ENCODE peak calls at places on chromosomes 1 and 21, in ten cellular contexts. U, N, I, S, O, C, Q, Y, L and E are unnamed samples.

GRCh38 chr1:68141079-68141800 is 90.8 kb upstream of the DIRAS3 start:
- DNase-seq in C (peak), Q (no peak), Y (no peak), O (peak), I (no peak), S (no peak), L (no peak), N (peak), U (no peak), E (no peak)

GRCh38 chr1:27727126-27727525 is 1.4 kb downstream of the FAM76A start:
- DNase-seq in Q (no peak), I (no peak), O (peak), U (no peak), N (peak), C (no peak), Y (no peak), S (no peak), L (no peak), E (no peak)

GRCh38 chr1:97603776-97604175 is 317.1 kb downstream of the DPYD start:
- DNase-seq in Y (no peak), I (no peak), O (no peak), S (no peak), L (no peak), C (no peak), U (no peak), N (peak), Q (peak), E (no peak)

GRCh38 chr1:207867136-207868081 is 43.5 kb downstream of the CD34 start:
- DNase-seq in U (no peak), L (peak), I (peak), Q (no peak), C (no peak), O (peak), S (peak), N (no peak), Y (peak), E (no peak)

GRCh38 chr21:40732998-40733397 is 114.0 kb downstream of the DSCAM start:
- DNase-seq in N (no peak), O (no peak), S (no peak), L (no peak), C (no peak), I (no peak), Q (no peak), Y (no peak), U (no peak), E (no peak)

GRCh38 chr1:189751311-189751710 is 726.4 kb downstream of the BRINP3 start:
- DNase-seq in S (no peak), I (no peak), C (no peak), Q (no peak), Y (no peak), O (no peak), N (peak), U (no peak), L (no peak), E (no peak)

GRCh38 chr1:160091666-160092223 is 6.7 kb downstream of the IGSF8 start:
- DNase-seq in S (peak), I (no peak), O (no peak), Y (no peak), N (no peak), Q (no peak), C (no peak), U (no peak), L (no peak), E (no peak)

GRCh38 chr1:12168451-12169160 is 1.8 kb downstream of the TNFRSF1B start:
- DNase-seq in Y (no peak), C (no peak), U (no peak), L (no peak), I (no peak), O (no peak), Q (no peak), S (no peak), N (no peak), E (no peak)

GRCh38 chr1:21669287-21670058 is at the start of gene RAP1GAP:
- DNase-seq in I (no peak), N (no peak), C (no peak), L (no peak), Q (no peak), O (peak), S (peak), Y (no peak), U (peak), E (no peak)

GRCh38 chr1:209829716-209830115 is 1.9 kb downstream of the UTP25 start:
- DNase-seq in I (no peak), Y (no peak), Q (no peak), N (no peak), C (no peak), S (no peak), O (peak), U (no peak), L (no peak), E (no peak)

GRCh38 chr1:5575396-5576110 is 416.7 kb downstream of the NPHP4 start:
- DNase-seq in S (no peak), I (no peak), U (no peak), Y (no peak), O (no peak), C (no peak), L (no peak), Q (no peak), N (no peak), E (no peak)

GRCh38 chr1:3066826-3067225 is 2.2 kb upstream of the PRDM16 start:
- DNase-seq in N (no peak), O (no peak), I (no peak), Q (no peak), U (no peak), C (no peak), L (no peak), Y (peak), S (peak), E (no peak)

GRCh38 chr1:150567341-150567716 is 12.1 kb downstream of the MCL1 start:
- DNase-seq in U (peak), O (peak), C (no peak), L (no peak), I (peak), Q (no peak), N (no peak), Y (no peak), S (peak), E (no peak)

GRCh38 chr21:45607021-45607921 is 36.3 kb upstream of the PCBP3 start:
- DNase-seq in O (no peak), C (no peak), I (no peak), N (peak), Y (no peak), S (peak), Q (no peak), L (no peak), U (peak), E (no peak)

GRCh38 chr1:74731399-74732052 is 1.3 kb downstream of the CRYZ start:
- DNase-seq in S (no peak), O (peak), C (no peak), I (no peak), L (no peak), Y (no peak), N (peak), U (no peak), Q (no peak), E (no peak)

GRCh38 chr1:106746448-106747085 is 309.9 kb upstream of the PRMT6 start:
- DNase-seq in O (no peak), I (no peak), C (peak), S (no peak), Q (no peak), U (no peak), L (no peak), Y (no peak), N (peak), E (no peak)

GRCh38 chr1:67570473-67571143 is 114.4 kb upstream of the GADD45A start:
- DNase-seq in C (no peak), O (peak), L (no peak), U (no peak), Y (no peak), S (no peak), Q (peak), N (peak), I (no peak), E (peak)

GRCh38 chr1:154198756-154199562 is 7.1 kb upstream of the TPM3 start:
- DNase-seq in L (peak), I (peak), N (peak), U (peak), Q (no peak), O (peak), S (no peak), C (peak), Y (no peak), E (no peak)

GRCh38 chr1:90989990-90990389 is 31.8 kb downstream of the ZNF644 start:
- DNase-seq in N (no peak), Y (no peak), C (no peak), L (no peak), S (no peak), Q (no peak), I (no peak), O (no peak), U (no peak), E (no peak)

GRCh38 chr21:37207441-37208009 is 59.6 kb downstream of the VPS26C start:
- DNase-seq in L (no peak), C (no peak), S (no peak), O (peak), N (peak), Q (no peak), I (no peak), Y (no peak), U (no peak), E (no peak)

GRCh38 chr1:226296911-226297310 is 12.1 kb downstream of the LIN9 start:
- DNase-seq in Y (no peak), S (no peak), Q (no peak), C (no peak), O (no peak), I (no peak), N (no peak), L (no peak), U (no peak), E (no peak)

GRCh38 chr1:111126354-111126753 is 13.5 kb downstream of the DRAM2 start:
- DNase-seq in N (no peak), L (no peak), Q (no peak), U (no peak), O (no peak), I (no peak), C (no peak), Y (no peak), S (no peak), E (no peak)

GRCh38 chr1:201013991-201014815 is 9.3 kb downstream of the KIF21B start:
- DNase-seq in S (no peak), Y (no peak), Q (no peak), N (no peak), O (peak), L (no peak), U (peak), I (no peak), C (no peak), E (no peak)

GRCh38 chr1:92837062-92837461 is 5.2 kb downstream of the RPL5 start:
- DNase-seq in N (no peak), Y (no peak), S (no peak), Q (no peak), C (no peak), I (no peak), O (peak), U (no peak), L (no peak), E (no peak)

GRCh38 chr1:233327938-233328660 is 575 bp downstream of the MAP3K21 start:
- DNase-seq in N (peak), I (peak), Q (no peak), L (no peak), Y (peak), O (peak), C (peak), S (peak), U (peak), E (no peak)

GRCh38 chr1:97271906-97272788 is 550.6 kb downstream of the PTBP2 start:
- DNase-seq in L (no peak), N (no peak), I (no peak), Y (no peak), S (no peak), O (no peak), U (no peak), C (no peak), Q (no peak), E (no peak)

GRCh38 chr21:45246535-45247320 is 41.0 kb downstream of the POFUT2 start:
- DNase-seq in Y (no peak), I (no peak), L (no peak), U (peak), O (no peak), N (no peak), C (no peak), Q (no peak), S (no peak), E (no peak)

GRCh38 chr1:22753396-22754083 is 42.9 kb downstream of the EPHB2 start:
- DNase-seq in Y (peak), U (no peak), L (peak), N (peak), C (no peak), I (no peak), O (peak), Q (peak), S (no peak), E (no peak)

GRCh38 chr1:159228554-159228953 is 23.9 kb downstream of the ACKR1 start:
- DNase-seq in N (no peak), U (no peak), O (no peak), L (no peak), I (no peak), Q (no peak), Y (no peak), C (no peak), S (no peak), E (no peak)

GRCh38 chr21:45167796-45168222 is 93.4 kb downstream of the ADARB1 start:
- DNase-seq in N (peak), Y (no peak), C (no peak), U (no peak), I (no peak), O (peak), Q (no peak), L (no peak), S (no peak), E (no peak)

GRCh38 chr1:41468082-41468762 is 16.3 kb downstream of the EDN2 start:
- DNase-seq in C (no peak), O (no peak), S (no peak), I (no peak), Q (no peak), U (no peak), N (no peak), L (no peak), Y (no peak), E (no peak)

GRCh38 chr1:2314803-2315710 is 76.3 kb downstream of the MORN1 start:
- DNase-seq in C (peak), Q (no peak), N (peak), U (peak), I (peak), Y (peak), S (peak), L (no peak), O (peak), E (no peak)

GRCh38 chr1:65264197-65264929 is 45.0 kb upstream of the DNAJC6 start:
- DNase-seq in U (peak), I (no peak), C (no peak), L (no peak), O (peak), S (no peak), Y (no peak), Q (no peak), N (peak), E (no peak)

GRCh38 chr1:32361674-32362473 is 411 bp downstream of the FAM229A start:
- DNase-seq in U (peak), Q (no peak), C (no peak), O (peak), N (peak), L (peak), Y (peak), S (peak), I (no peak), E (no peak)

GRCh38 chr21:31538821-31539220 is 120.7 kb upstream of the SOD1 start:
- DNase-seq in Y (no peak), L (no peak), C (no peak), Q (no peak), I (no peak), O (no peak), N (no peak), S (no peak), U (no peak), E (no peak)

GRCh38 chr1:21299780-21300395 is 9.6 kb upstream of the ECE1 start:
- DNase-seq in U (no peak), N (no peak), O (no peak), Q (no peak), L (no peak), S (no peak), Y (no peak), C (no peak), I (no peak), E (no peak)

DNA sequence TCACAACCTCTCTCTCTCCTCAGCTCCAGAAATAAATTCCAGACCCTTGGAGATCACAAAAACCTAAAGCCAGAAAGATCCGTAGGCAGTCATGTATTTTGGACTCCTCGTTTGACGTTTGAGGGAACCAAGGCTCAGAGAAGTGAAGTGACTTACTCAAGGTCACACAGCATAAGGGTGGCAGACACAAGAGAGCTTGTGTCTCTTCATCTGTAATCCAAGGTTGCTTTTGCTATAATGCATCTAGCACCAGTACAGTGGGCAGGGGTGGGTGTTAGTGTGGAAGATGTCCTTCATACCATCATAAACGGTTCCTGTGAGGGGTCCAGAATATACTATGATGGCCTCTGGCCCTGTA is 145.1 kb downstream of the TOMM20 start:
- DNase-seq in S (no peak), I (no peak), U (no peak), Y (no peak), N (no peak), Q (no peak), L (no peak), C (no peak), O (no peak), E (no peak)
- H3K27ac ChIP-seq in S (peak), I (no peak), U (no peak), Y (no peak), N (peak), Q (no peak), L (peak), C (no peak), O (peak), E (no peak)

GRCh38 chr1:245488346-245489110 is 333.7 kb downstream of the KIF26B start:
- DNase-seq in C (no peak), U (no peak), Q (no peak), S (no peak), L (no peak), O (no peak), Y (no peak), I (no peak), N (no peak), E (no peak)

GRCh38 chr1:245489838-245490237 is 335.1 kb downstream of the KIF26B start:
- DNase-seq in N (no peak), C (no peak), I (no peak), Q (no peak), Y (no peak), S (no peak), O (no peak), U (no peak), L (no peak), E (peak)

GRCh38 chr1:245484176-245484575 is 329.4 kb downstream of the KIF26B start:
- DNase-seq in Y (no peak), S (no peak), Q (no peak), O (no peak), I (no peak), N (no peak), C (no peak), L (no peak), U (peak), E (no peak)

GRCh38 chr1:245483247-245483646 is 328.5 kb downstream of the KIF26B start:
- DNase-seq in S (no peak), N (no peak), U (no peak), L (no peak), I (no peak), C (no peak), Y (no peak), O (no peak), Q (no peak), E (no peak)

GRCh38 chr1:245485996-245486395 is 331.2 kb downstream of the KIF26B start:
- DNase-seq in L (no peak), O (no peak), Q (no peak), N (no peak), Y (no peak), C (no peak), S (no peak), U (no peak), I (no peak), E (no peak)
- H3K27ac ChIP-seq in L (no peak), O (no peak), Q (no peak), N (no peak), Y (no peak), C (no peak), S (no peak), U (no peak), I (no peak), E (no peak)

DNA sequence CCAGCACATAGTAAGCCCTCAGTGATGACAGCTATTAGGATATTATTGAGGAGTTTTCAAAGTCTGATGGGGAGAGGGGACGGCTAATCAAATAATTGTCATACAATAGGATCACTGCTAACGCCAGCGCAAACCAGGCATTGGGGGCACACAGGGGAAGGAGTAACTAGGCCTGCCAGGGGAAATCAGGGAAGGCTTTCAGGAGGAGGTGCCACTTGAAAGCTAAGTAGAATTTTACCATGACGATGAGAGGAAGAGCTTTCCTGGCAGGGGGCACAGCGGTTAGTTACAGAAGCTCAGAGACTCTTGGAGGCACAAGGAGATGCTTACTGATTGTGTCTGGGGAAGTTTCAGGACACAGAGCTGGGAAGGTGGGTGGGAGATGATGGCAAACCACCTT is 47.2 kb upstream of the LAPTM5 start:
- DNase-seq in L (no peak), Y (no peak), Q (no peak), I (no peak), N (no peak), C (no peak), U (no peak), S (no peak), O (no peak), E (no peak)
- H3K27ac ChIP-seq in L (no peak), Y (no peak), Q (no peak), I (no peak), N (no peak), C (no peak), U (no peak), S (no peak), O (no peak), E (no peak)

DNA sequence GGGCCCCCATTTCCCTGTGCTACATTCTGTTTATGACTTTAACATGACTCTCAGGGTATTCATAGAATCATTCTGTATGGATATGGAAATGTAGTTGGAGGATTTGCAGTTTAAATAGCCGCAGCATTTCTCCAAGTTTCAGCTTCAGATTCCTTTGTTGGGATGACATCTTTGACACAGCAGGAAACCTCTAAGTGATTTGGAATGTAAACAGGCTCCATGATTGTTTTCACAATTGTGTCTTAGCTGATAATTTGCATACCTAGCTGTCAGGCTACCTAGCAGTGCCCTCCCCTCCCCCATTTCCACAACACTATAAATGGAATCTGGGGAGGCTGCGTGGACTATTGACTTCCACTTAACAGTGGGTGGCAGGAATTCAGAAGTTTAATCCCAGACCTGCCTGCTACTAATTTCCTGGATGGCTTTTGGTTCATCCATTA is 290.2 kb downstream of the HLX start:
- DNase-seq in Y (no peak), O (peak), U (peak), I (no peak), S (no peak), C (peak), Q (peak), L (no peak), N (peak), E (no peak)
- H3K27ac ChIP-seq in Y (no peak), O (no peak), U (peak), I (no peak), S (no peak), C (no peak), Q (no peak), L (no peak), N (no peak), E (no peak)

GRCh38 chr1:200006711-200007110 is 20.8 kb upstream of the NR5A2 start:
- DNase-seq in S (no peak), L (no peak), Y (no peak), C (no peak), N (no peak), Q (no peak), I (no peak), U (no peak), O (no peak), E (no peak)
- H3K27ac ChIP-seq in S (no peak), L (no peak), Y (no peak), C (no peak), N (no peak), Q (no peak), I (no peak), U (no peak), O (no peak), E (no peak)